ENCODE peak calls at places on chromosomes 7 and 10, in seven cellular contexts. C is astrocyte of the spinal cord, A is A549, O is Calu3, B is psoas muscle, F is OCI-LY7, S is fibroblast of lung. E is an unnamed sample.

GRCh38 chr10:18542832-18543231 is 108.6 kb downstream of the NSUN6 start:
- DNase-seq in C (peak), A (no peak), O (no peak), B (no peak), F (no peak), S (peak), E (no peak)

GRCh38 chr7:139602143-139602722 is 78.7 kb downstream of the CLEC2L start:
- DNase-seq in C (peak), A (peak), O (no peak), B (no peak), F (peak), S (peak), E (peak)

GRCh38 chr7:32410545-32410944 is 79.6 kb downstream of the LSM5 start:
- DNase-seq in C (no peak), A (no peak), O (no peak), B (no peak), F (no peak), S (no peak), E (no peak)

GRCh38 chr10:49471532-49471931 is 67.4 kb downstream of the ERCC6 start:
- DNase-seq in C (no peak), A (no peak), O (no peak), B (no peak), F (no peak), S (no peak), E (no peak)

GRCh38 chr10:6962576-6962975 is 382.5 kb upstream of the PRKCQ start:
- DNase-seq in C (no peak), A (no peak), O (no peak), B (no peak), F (no peak), S (no peak), E (no peak)

GRCh38 chr7:84043661-84044191 is 150.9 kb downstream of the SEMA3A start:
- DNase-seq in C (no peak), A (no peak), O (no peak), B (no peak), F (no peak), S (no peak), E (no peak)

GRCh38 chr10:131514454-131514853 is 202.9 kb upstream of the TCERG1L start:
- DNase-seq in C (no peak), A (no peak), O (peak), B (no peak), F (no peak), S (no peak), E (no peak)

GRCh38 chr10:131452926-131453771 is 141.6 kb upstream of the TCERG1L start:
- DNase-seq in C (no peak), A (no peak), O (no peak), B (no peak), F (no peak), S (no peak), E (no peak)

GRCh38 chr7:20241491-20242261 is 24.5 kb upstream of the MACC1 start:
- DNase-seq in C (peak), A (no peak), O (peak), B (no peak), F (no peak), S (peak), E (no peak)

DNA sequence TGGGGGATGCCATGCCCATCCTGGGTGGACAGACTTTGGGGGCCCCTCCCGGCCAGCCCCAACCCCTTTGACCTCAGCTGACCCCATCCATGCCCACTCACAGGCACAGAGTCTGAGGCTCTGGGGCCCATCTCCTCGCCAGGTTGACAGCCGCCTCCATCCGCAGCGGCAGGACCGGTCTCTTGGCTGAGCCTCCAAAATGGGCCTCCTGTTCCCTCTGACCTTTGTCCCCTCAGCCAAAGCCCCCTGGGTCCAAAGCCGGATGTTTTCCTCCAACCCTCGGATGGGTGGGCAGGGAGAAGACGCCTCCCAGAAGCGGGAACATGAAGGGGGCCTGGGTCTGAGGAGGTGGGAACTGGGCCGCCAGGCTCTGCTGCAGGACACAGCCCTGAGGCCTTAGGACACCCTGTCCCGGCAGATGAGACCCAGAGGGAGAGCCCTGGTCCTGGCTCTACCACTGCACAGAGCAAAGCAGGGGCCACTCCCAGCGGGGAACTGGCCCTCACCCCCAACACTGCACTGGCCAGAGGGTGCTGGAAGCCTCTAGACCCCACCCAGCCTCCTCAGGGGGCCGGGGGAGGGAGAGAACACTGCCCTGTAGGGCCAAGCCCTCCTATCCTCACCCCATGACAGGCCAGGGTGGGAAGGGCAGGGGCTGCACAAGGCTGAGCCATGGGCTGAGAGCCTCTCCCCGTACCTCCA is 12.6 kb downstream of the PDGFA start:
- DNase-seq in C (no peak), A (no peak), O (no peak), B (peak), F (no peak), S (no peak), E (no peak)
- TF ChIP-seq CTCF in C (no peak), A (no peak), O (no peak), B (no peak), F (no peak), S (no peak), E (no peak)

DNA sequence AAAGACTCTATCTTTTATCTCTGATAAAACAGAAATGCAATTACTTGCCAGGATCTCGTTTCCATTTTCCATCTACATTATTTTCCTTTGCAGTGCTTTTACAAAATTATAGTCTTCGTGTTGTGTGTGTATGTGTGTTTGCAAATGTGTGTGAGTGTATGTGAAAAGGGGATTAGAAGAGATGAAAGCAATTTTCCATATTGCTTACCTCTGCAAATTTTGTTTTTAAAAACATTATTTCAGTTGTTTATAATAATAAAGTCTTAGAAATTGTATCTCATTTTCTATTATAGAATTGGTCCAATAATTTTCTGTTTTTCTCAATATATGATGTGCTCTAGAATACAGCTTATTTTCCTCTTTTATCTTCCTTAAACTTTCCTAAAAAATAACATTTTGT is 421.3 kb upstream of the ANKRD30A start:
- DNase-seq in C (no peak), A (no peak), O (no peak), B (no peak), F (no peak), S (no peak), E (no peak)
- TF ChIP-seq CTCF in C (no peak), A (no peak), O (no peak), B (no peak), F (no peak), S (no peak), E (no peak)

GRCh38 chr10:2828741-2829140 is 238.6 kb upstream of the PFKP start:
- DNase-seq in C (no peak), A (no peak), O (no peak), B (no peak), F (no peak), S (no peak), E (no peak)
- TF ChIP-seq CTCF in C (no peak), A (no peak), O (no peak), B (no peak), F (no peak), S (no peak), E (no peak)

GRCh38 chr7:128873234-128873633 is 10.6 kb downstream of the ATP6V1F start:
- DNase-seq in C (no peak), A (no peak), O (no peak), B (no peak), F (no peak), S (no peak), E (no peak)

GRCh38 chr7:128874140-128875031 is 11.7 kb downstream of the ATP6V1F start:
- DNase-seq in C (no peak), A (no peak), O (no peak), B (peak), F (no peak), S (no peak), E (no peak)

GRCh38 chr7:128869944-128870285 is 7.3 kb downstream of the ATP6V1F start:
- DNase-seq in C (no peak), A (no peak), O (no peak), B (no peak), F (peak), S (no peak), E (no peak)

GRCh38 chr7:128871050-128871449 is 8.4 kb downstream of the ATP6V1F start:
- DNase-seq in C (no peak), A (no peak), O (no peak), B (no peak), F (peak), S (no peak), E (no peak)

DNA sequence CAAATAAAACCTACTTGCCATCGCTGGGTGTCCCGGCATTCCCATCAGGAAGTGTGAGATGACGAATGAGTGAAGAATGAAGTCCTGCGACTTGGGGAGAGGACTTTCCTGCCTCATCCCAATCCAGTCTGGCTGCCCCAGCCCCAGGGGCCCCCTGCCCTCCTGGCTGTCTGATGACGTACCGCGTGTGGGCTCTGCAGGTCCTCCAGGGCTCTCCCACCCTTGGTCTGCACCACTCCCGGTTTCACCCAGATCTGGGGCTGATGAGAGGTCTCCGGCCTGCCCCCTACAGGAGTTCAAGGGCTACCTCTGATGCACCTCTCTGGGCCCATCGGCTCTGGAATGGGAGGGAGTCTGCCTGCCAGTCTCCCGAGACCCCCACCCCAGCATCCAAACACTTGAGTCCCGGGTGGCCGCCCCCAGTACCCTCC is 9.8 kb downstream of the ATP6V1F start:
- DNase-seq in C (no peak), A (no peak), O (no peak), B (no peak), F (no peak), S (no peak), E (no peak)
- TF ChIP-seq CTCF in C (no peak), A (no peak), O (no peak), B (no peak), F (peak), S (no peak), E (no peak)